ENCODE peak calls at places on chromosomes 7 and 10, in four cellular contexts. One of them, this sample, is unnamed.

GRCh38 chr7:128281605-128282380 is 40.7 kb downstream of the LEP start:
- DNase-seq in HFF-Myc: no peak
- DNase-seq in tibial nerve: no peak
- DNase-seq in astrocyte of the spinal cord: no peak
- DNase-seq in this sample: no peak

GRCh38 chr7:91883676-91884362 is 3.3 kb upstream of the MTERF1 start:
- DNase-seq in HFF-Myc: no peak
- DNase-seq in tibial nerve: no peak
- DNase-seq in astrocyte of the spinal cord: peak
- DNase-seq in this sample: no peak

GRCh38 chr7:28784166-28784870 is 173.8 kb downstream of the TRIL start:
- DNase-seq in HFF-Myc: no peak
- DNase-seq in tibial nerve: no peak
- DNase-seq in astrocyte of the spinal cord: peak
- DNase-seq in this sample: no peak

GRCh38 chr7:11237742-11238141 is 264.1 kb downstream of the PHF14 start:
- DNase-seq in HFF-Myc: no peak
- DNase-seq in tibial nerve: no peak
- DNase-seq in astrocyte of the spinal cord: no peak
- DNase-seq in this sample: no peak

GRCh38 chr10:18094793-18095192 is 45.4 kb upstream of the CACNB2 start:
- DNase-seq in HFF-Myc: no peak
- DNase-seq in tibial nerve: no peak
- DNase-seq in astrocyte of the spinal cord: no peak
- DNase-seq in this sample: no peak

GRCh38 chr7:41886906-41887311 is 184.0 kb upstream of the INHBA start:
- DNase-seq in HFF-Myc: peak
- DNase-seq in tibial nerve: peak
- DNase-seq in astrocyte of the spinal cord: peak
- DNase-seq in this sample: peak

GRCh38 chr7:37971491-37971890 is 51.1 kb downstream of the EPDR1 start:
- DNase-seq in HFF-Myc: no peak
- DNase-seq in tibial nerve: no peak
- DNase-seq in astrocyte of the spinal cord: no peak
- DNase-seq in this sample: no peak

GRCh38 chr10:97200616-97201015 is 14.9 kb upstream of the SLIT1 start:
- DNase-seq in HFF-Myc: no peak
- DNase-seq in tibial nerve: no peak
- DNase-seq in astrocyte of the spinal cord: no peak
- DNase-seq in this sample: no peak

GRCh38 chr10:91652364-91652763 is 19.5 kb upstream of the PPP1R3C start:
- DNase-seq in HFF-Myc: peak
- DNase-seq in tibial nerve: no peak
- DNase-seq in astrocyte of the spinal cord: peak
- DNase-seq in this sample: peak

GRCh38 chr7:105277341-105277740 is 111.4 kb downstream of the SRPK2 start:
- DNase-seq in HFF-Myc: no peak
- DNase-seq in tibial nerve: no peak
- DNase-seq in astrocyte of the spinal cord: peak
- DNase-seq in this sample: no peak

GRCh38 chr10:77386365-77386764 is 251.2 kb downstream of the KCNMA1 start:
- DNase-seq in HFF-Myc: no peak
- DNase-seq in tibial nerve: no peak
- DNase-seq in astrocyte of the spinal cord: no peak
- DNase-seq in this sample: no peak
- H3K4me3 ChIP-seq in HFF-Myc: no peak
- H3K4me3 ChIP-seq in tibial nerve: no peak
- H3K4me3 ChIP-seq in astrocyte of the spinal cord: no peak
- H3K4me3 ChIP-seq in this sample: no peak

GRCh38 chr7:53237344-53237913 is 202.0 kb downstream of the POM121L12 start:
- DNase-seq in HFF-Myc: no peak
- DNase-seq in tibial nerve: no peak
- DNase-seq in astrocyte of the spinal cord: no peak
- DNase-seq in this sample: no peak
- H3K4me3 ChIP-seq in HFF-Myc: no peak
- H3K4me3 ChIP-seq in tibial nerve: no peak
- H3K4me3 ChIP-seq in astrocyte of the spinal cord: no peak
- H3K4me3 ChIP-seq in this sample: no peak

DNA sequence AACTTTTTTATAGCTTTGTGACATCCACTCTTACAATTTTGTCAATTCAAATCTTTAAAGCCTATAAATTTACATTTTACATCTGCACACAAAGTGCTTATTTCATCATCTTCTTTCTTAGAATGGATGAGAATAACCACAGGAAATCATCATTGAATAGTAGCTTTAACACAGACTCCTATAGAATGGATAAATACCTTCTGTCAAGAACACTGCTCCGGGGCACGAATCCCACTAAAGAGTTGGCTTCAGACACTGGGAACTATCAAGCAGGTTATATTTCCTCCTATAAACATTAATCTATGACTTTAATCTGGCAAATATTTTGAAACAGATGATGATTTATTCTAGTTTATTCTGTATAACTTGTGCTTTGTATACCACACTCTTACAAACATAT is 269.7 kb upstream of the TPK1 start:
- DNase-seq in HFF-Myc: no peak
- DNase-seq in tibial nerve: no peak
- DNase-seq in astrocyte of the spinal cord: no peak
- DNase-seq in this sample: no peak
- H3K4me3 ChIP-seq in HFF-Myc: no peak
- H3K4me3 ChIP-seq in tibial nerve: no peak
- H3K4me3 ChIP-seq in astrocyte of the spinal cord: no peak
- H3K4me3 ChIP-seq in this sample: no peak

DNA sequence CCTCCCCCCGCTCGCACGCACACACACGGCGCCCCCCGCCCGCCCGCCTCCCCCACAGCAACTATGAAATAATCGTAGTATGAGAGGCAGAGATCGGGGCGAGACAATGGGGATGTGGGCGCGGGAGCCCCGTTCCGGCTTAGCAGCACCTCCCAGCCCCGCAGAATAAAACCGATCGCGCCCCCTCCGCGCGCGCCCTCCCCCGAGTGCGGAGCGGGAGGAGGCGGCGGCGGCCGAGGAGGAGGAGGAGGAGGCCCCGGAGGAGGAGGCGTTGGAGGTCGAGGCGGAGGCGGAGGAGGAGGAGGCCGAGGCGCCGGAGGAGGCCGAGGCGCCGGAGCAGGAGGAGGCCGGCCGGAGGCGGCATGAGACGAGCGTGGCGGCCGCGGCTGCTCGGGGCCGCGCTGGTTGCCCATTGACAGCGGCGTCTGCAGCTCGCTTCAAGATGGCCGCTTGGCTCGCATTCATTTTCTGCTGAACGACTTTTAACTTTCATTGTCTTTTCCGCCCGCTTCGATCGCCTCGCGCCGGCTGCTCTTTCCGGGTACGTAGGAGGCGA is 335 bp downstream of the BMI1 start:
- DNase-seq in HFF-Myc: no peak
- DNase-seq in tibial nerve: peak
- DNase-seq in astrocyte of the spinal cord: peak
- DNase-seq in this sample: peak
- H3K4me3 ChIP-seq in HFF-Myc: peak
- H3K4me3 ChIP-seq in tibial nerve: peak
- H3K4me3 ChIP-seq in astrocyte of the spinal cord: peak
- H3K4me3 ChIP-seq in this sample: peak

DNA sequence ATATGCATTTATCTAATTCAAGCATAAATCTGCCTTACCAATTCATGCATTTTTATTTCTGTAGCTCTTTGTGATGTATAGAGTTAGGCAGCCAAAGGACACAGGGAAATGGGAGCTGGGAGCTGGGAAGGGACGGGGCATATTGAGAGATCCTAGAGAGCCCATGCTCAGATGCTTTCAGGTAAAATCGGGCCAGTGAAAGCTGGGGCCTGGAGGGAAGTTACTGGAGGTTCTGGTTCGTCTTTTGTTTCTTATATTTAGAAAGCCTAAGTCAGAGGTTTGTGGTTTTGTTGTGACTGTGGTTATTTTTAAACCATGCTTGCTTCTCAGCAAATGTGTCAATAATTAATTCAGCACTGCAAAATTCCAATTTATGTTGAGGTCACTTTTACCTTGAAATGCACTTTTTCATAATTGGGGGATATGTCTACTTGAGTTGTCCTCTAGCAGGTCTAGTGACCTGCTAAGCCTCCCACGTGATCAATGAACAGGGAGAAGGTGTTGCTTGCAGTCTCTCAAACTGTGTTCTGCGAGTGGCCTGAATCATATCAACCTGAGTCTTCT is 5.0 kb downstream of the IFIT3 start:
- DNase-seq in HFF-Myc: no peak
- DNase-seq in tibial nerve: no peak
- DNase-seq in astrocyte of the spinal cord: no peak
- DNase-seq in this sample: no peak
- H3K4me3 ChIP-seq in HFF-Myc: peak
- H3K4me3 ChIP-seq in tibial nerve: peak
- H3K4me3 ChIP-seq in astrocyte of the spinal cord: peak
- H3K4me3 ChIP-seq in this sample: peak